ENCODE peak calls at places on chromosomes 3 and 15, in six cellular contexts. E is D341Med, A is heart left ventricle, L is fibroblast of the aortic adventitia, P is posterior cingulate gyrus, V is NCI-H1105. Z is an unnamed sample.

GRCh38 chr15:58440181-58440910 is 8.6 kb downstream of the LIPC start:
- DNase-seq in E (no peak), A (peak; percentile 47), L (peak; percentile 54), P (no peak), V (no peak), Z (peak; percentile 61)

GRCh38 chr3:16884748-16885587 is at the start of gene PLCL2:
- DNase-seq in E (peak; percentile 88), A (peak; percentile 63), L (peak; percentile 55), P (peak; percentile 38), V (no peak), Z (peak; percentile 56)

GRCh38 chr3:107796786-107797185 is 274.0 kb downstream of the BBX start:
- DNase-seq in E (no peak), A (no peak), L (peak; percentile 90), P (no peak), V (peak; percentile 29), Z (no peak)

GRCh38 chr15:74170083-74170844 is 3.2 kb upstream of the ISLR start:
- DNase-seq in E (no peak), A (no peak), L (no peak), P (peak; percentile 0), V (no peak), Z (no peak)

GRCh38 chr15:64158363-64159134 is 4.3 kb downstream of the PPIB start:
- DNase-seq in E (no peak), A (peak; percentile 75), L (no peak), P (no peak), V (no peak), Z (no peak)

GRCh38 chr3:30421261-30421660 is 185.1 kb upstream of the TGFBR2 start:
- DNase-seq in E (no peak), A (no peak), L (peak; percentile 80), P (no peak), V (no peak), Z (no peak)

GRCh38 chr15:66085128-66085527 is 168.4 kb downstream of the MEGF11 start:
- DNase-seq in E (no peak), A (no peak), L (no peak), P (no peak), V (no peak), Z (no peak)

GRCh38 chr3:134155456-134155855 is 95.2 kb downstream of the RYK start:
- DNase-seq in E (no peak), A (no peak), L (no peak), P (no peak), V (peak; percentile 8), Z (no peak)

GRCh38 chr3:175940881-175941280 is 1081.7 kb downstream of the NAALADL2 start:
- DNase-seq in E (peak; percentile 41), A (no peak), L (no peak), P (no peak), V (no peak), Z (no peak)

GRCh38 chr3:33544126-33544525 is 103.9 kb upstream of the UBP1 start:
- DNase-seq in E (no peak), A (no peak), L (no peak), P (no peak), V (no peak), Z (no peak)

GRCh38 chr15:65787260-65787659 is 4.8 kb downstream of the DENND4A start:
- DNase-seq in E (no peak), A (no peak), L (no peak), P (no peak), V (no peak), Z (no peak)

GRCh38 chr15:90839187-90840071 is 29.0 kb upstream of the FURIN start:
- DNase-seq in E (no peak), A (no peak), L (peak; percentile 73), P (peak; percentile 33), V (no peak), Z (no peak)

GRCh38 chr3:120033594-120033993 is 60.7 kb downstream of the GSK3B start:
- DNase-seq in E (no peak), A (no peak), L (no peak), P (no peak), V (no peak), Z (no peak)

GRCh38 chr15:40790723-40791122 is 16.2 kb upstream of the ZFYVE19 start:
- DNase-seq in E (no peak), A (no peak), L (peak; percentile 12), P (no peak), V (no peak), Z (no peak)

GRCh38 chr3:128278761-128279593 is 125.7 kb downstream of the EEFSEC start:
- DNase-seq in E (no peak), A (peak; percentile 83), L (peak; percentile 92), P (peak; percentile 46), V (no peak), Z (peak; percentile 43)

GRCh38 chr3:126110431-126111125 is 26.7 kb upstream of the SLC41A3 start:
- DNase-seq in E (peak; percentile 17), A (no peak), L (no peak), P (peak; percentile 0), V (no peak), Z (peak; percentile 8)

GRCh38 chr3:149299938-149300791 is 33.3 kb downstream of the TM4SF18 start:
- DNase-seq in E (no peak), A (no peak), L (peak; percentile 95), P (no peak), V (peak; percentile 27), Z (no peak)

GRCh38 chr3:186054481-186055399 is 54.1 kb downstream of the ETV5 start:
- DNase-seq in E (no peak), A (no peak), L (no peak), P (no peak), V (peak; percentile 67), Z (no peak)

GRCh38 chr3:81741214-81741613 is 20.2 kb downstream of the GBE1 start:
- DNase-seq in E (no peak), A (no peak), L (peak; percentile 57), P (no peak), V (no peak), Z (no peak)

GRCh38 chr3:55434789-55435188 is 52.3 kb downstream of the WNT5A start:
- DNase-seq in E (no peak), A (no peak), L (peak; percentile 18), P (no peak), V (no peak), Z (peak; percentile 32)